ENCODE peak calls at places on chromosomes 16 and 17, in seven cellular contexts. L, P, O, I, M, R and J are unnamed samples.

GRCh38 chr16:21590287-21590686 is 9.1 kb upstream of the METTL9 start:
- DNase-seq in L (no peak), R (no peak), M (no peak), P (no peak), I (peak), O (no peak), J (no peak)

GRCh38 chr17:19370493-19370960 is 7.8 kb upstream of the MAPK7 start:
- DNase-seq in I (no peak), R (no peak), P (no peak), L (no peak), O (no peak), M (no peak), J (no peak)

GRCh38 chr16:53232826-53233529 is 178.2 kb downstream of the CHD9 start:
- DNase-seq in O (no peak), L (no peak), P (no peak), M (no peak), R (no peak), I (no peak), J (no peak)

GRCh38 chr17:13153036-13153435 is 135.2 kb upstream of the ELAC2 start:
- DNase-seq in O (no peak), R (no peak), M (no peak), P (no peak), I (no peak), L (no peak), J (no peak)

GRCh38 chr17:80034977-80035686 is 540 bp downstream of the TBC1D16 start:
- DNase-seq in L (no peak), P (no peak), I (no peak), R (no peak), O (no peak), M (no peak), J (peak)

GRCh38 chr17:19448341-19449268 is 37.6 kb downstream of the RNF112 start:
- DNase-seq in P (peak), I (no peak), M (no peak), L (peak), O (no peak), R (no peak), J (no peak)

GRCh38 chr17:13594762-13595697 is 6.7 kb downstream of the HS3ST3A1 start:
- DNase-seq in M (peak), O (peak), R (peak), P (peak), L (peak), I (peak), J (peak)

GRCh38 chr17:63809970-63810369 is 17.3 kb upstream of the PSMC5 start:
- DNase-seq in P (no peak), O (no peak), M (no peak), R (no peak), I (no peak), L (no peak), J (no peak)

GRCh38 chr17:6170349-6170748 is 100.2 kb downstream of the WSCD1 start:
- DNase-seq in O (no peak), I (no peak), P (no peak), L (no peak), R (no peak), M (no peak), J (no peak)

GRCh38 chr16:4507588-4508345 is 30.8 kb downstream of the CDIP1 start:
- DNase-seq in L (no peak), M (no peak), I (no peak), P (no peak), R (no peak), O (no peak), J (no peak)

GRCh38 chr17:11031787-11032186 is 193.9 kb upstream of the PIRT start:
- DNase-seq in I (no peak), M (no peak), R (peak), L (no peak), O (peak), P (no peak), J (peak)

GRCh38 chr16:72247821-72248253 is 75.9 kb upstream of the PMFBP1 start:
- DNase-seq in M (no peak), I (no peak), O (no peak), L (no peak), R (no peak), P (no peak), J (no peak)

GRCh38 chr17:69239611-69240010 is 11.0 kb upstream of the ABCA10 start:
- DNase-seq in I (no peak), R (no peak), L (no peak), P (no peak), M (no peak), O (no peak), J (no peak)

GRCh38 chr17:79944251-79944812 is 91.3 kb downstream of the TBC1D16 start:
- DNase-seq in I (no peak), R (no peak), M (no peak), O (no peak), L (no peak), P (peak), J (no peak)

GRCh38 chr17:45333702-45334092 is 16.9 kb upstream of the MAP3K14 start:
- DNase-seq in O (no peak), I (no peak), R (no peak), M (no peak), L (no peak), P (no peak), J (no peak)

GRCh38 chr16:83200005-83200779 is 573.4 kb downstream of the CDH13 start:
- DNase-seq in R (no peak), M (no peak), L (no peak), P (no peak), I (no peak), O (no peak), J (peak)

GRCh38 chr17:38451840-38452529 is 23.7 kb downstream of the ARHGAP23 start:
- DNase-seq in R (no peak), I (no peak), M (no peak), L (no peak), P (no peak), O (peak), J (peak)

GRCh38 chr17:6374761-6375312 is 60.1 kb downstream of the AIPL1 start:
- DNase-seq in M (peak), O (peak), R (peak), L (no peak), P (no peak), I (no peak), J (peak)

GRCh38 chr16:24516900-24517669 is 22.3 kb upstream of the RBBP6 start:
- DNase-seq in L (peak), I (peak), O (peak), M (peak), P (peak), R (peak), J (peak)

GRCh38 chr16:7405166-7405565 is 72.5 kb downstream of the RBFOX1 start:
- DNase-seq in O (no peak), L (no peak), R (no peak), P (peak), M (no peak), I (no peak), J (peak)

GRCh38 chr17:75635610-75636202 is 2.5 kb downstream of the SMIM5 start:
- DNase-seq in L (no peak), I (no peak), O (no peak), P (no peak), M (no peak), R (no peak), J (no peak)

GRCh38 chr16:2285731-2286191 is 17.8 kb upstream of the RNPS1 start:
- DNase-seq in O (no peak), I (no peak), M (no peak), L (no peak), P (no peak), R (no peak), J (no peak)

GRCh38 chr17:44314869-44315661 is 6.7 kb downstream of the RUNDC3A start:
- DNase-seq in M (no peak), O (peak), R (peak), P (peak), L (no peak), I (peak), J (peak)

GRCh38 chr16:48395375-48395774 is 10.2 kb upstream of the SIAH1 start:
- DNase-seq in I (no peak), P (no peak), R (no peak), M (no peak), O (no peak), L (no peak), J (no peak)

GRCh38 chr17:66900126-66901010 is 64.1 kb upstream of the CACNG4 start:
- DNase-seq in R (peak), I (no peak), L (no peak), P (peak), M (peak), O (peak), J (no peak)

GRCh38 chr17:35255316-35255715 is 12.4 kb downstream of the SLFN5 start:
- DNase-seq in I (no peak), L (no peak), R (no peak), O (no peak), P (no peak), M (no peak), J (no peak)

GRCh38 chr17:42675348-42675983 is 1.3 kb downstream of the PLEKHH3 start:
- DNase-seq in O (peak), P (peak), M (no peak), R (no peak), L (no peak), I (no peak), J (peak)

GRCh38 chr16:31354394-31355291 is at the start of gene ITGAX:
- DNase-seq in L (no peak), M (no peak), P (peak), R (peak), I (peak), O (peak), J (no peak)

GRCh38 chr16:81483970-81484595 is 39.5 kb downstream of the CMIP start:
- DNase-seq in M (no peak), L (no peak), R (no peak), I (no peak), P (no peak), O (no peak), J (peak)

GRCh38 chr17:55709440-55709839 is 13.2 kb downstream of the TMEM100 start:
- DNase-seq in O (no peak), P (no peak), R (no peak), L (no peak), M (no peak), I (no peak), J (no peak)

GRCh38 chr17:36197389-36197708 is 791 bp upstream of the CCL3L1 start:
- DNase-seq in R (no peak), P (no peak), M (no peak), I (no peak), O (no peak), L (no peak), J (no peak)

GRCh38 chr16:71499775-71500364 is 10.7 kb upstream of the ZNF19 start:
- DNase-seq in M (peak), R (peak), I (peak), O (peak), L (peak), P (peak), J (peak)

GRCh38 chr17:74785096-74785980 is 9.2 kb upstream of the NAT9 start:
- DNase-seq in O (no peak), R (no peak), M (no peak), I (no peak), P (no peak), L (no peak), J (no peak)

GRCh38 chr17:62950067-62950466 is 16.0 kb upstream of the TANC2 start:
- DNase-seq in I (no peak), O (no peak), L (no peak), M (no peak), R (no peak), P (no peak), J (no peak)

GRCh38 chr16:7351572-7351971 is 18.9 kb downstream of the RBFOX1 start:
- DNase-seq in L (no peak), M (no peak), R (no peak), O (no peak), I (no peak), P (no peak), J (no peak)

DNA sequence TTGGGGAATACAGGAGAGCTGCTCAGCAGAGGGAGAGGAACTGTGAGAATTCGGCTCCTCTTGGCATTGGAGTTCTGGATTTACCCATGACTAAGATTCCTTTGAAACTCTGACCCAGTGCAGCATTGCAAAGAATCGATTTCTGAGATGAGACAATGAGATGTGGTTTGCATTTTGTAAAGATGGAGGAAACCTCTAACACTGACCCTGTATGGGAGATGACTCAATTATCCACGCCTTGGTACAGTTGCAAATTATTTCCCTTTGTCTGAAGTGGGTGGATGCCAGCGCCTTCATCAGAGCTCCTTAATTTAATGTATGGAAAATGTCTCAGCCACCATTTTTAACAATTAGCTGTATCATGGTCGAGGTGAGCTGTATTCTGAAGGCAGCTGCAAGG is 53.4 kb downstream of the NUP93 start:
- DNase-seq in L (no peak), R (no peak), P (no peak), I (no peak), M (no peak), O (no peak), J (no peak)
- TF ChIP-seq REST in L (no peak), R (no peak), P (no peak), I (no peak), M (no peak), O (no peak), J (no peak)

GRCh38 chr17:29758255-29758654 is 135.5 kb upstream of the CORO6 start:
- DNase-seq in R (no peak), M (no peak), I (no peak), O (no peak), P (no peak), L (no peak), J (no peak)

GRCh38 chr17:29757788-29758187 is 135.1 kb upstream of the CORO6 start:
- DNase-seq in R (no peak), I (peak), M (no peak), L (no peak), P (no peak), O (no peak), J (no peak)

GRCh38 chr17:29763273-29763672 is 140.6 kb upstream of the CORO6 start:
- DNase-seq in R (no peak), I (no peak), O (no peak), L (no peak), M (no peak), P (no peak), J (no peak)

GRCh38 chr17:29760771-29761682 is 138.3 kb upstream of the CORO6 start:
- DNase-seq in L (no peak), R (peak), O (no peak), M (no peak), P (peak), I (peak), J (peak)

GRCh38 chr17:29760279-29760721 is 137.6 kb upstream of the CORO6 start:
- DNase-seq in O (no peak), M (no peak), R (peak), L (no peak), P (no peak), I (peak), J (peak)
- TF ChIP-seq REST in O (no peak), M (no peak), R (no peak), L (no peak), P (no peak), I (no peak), J (no peak)

GRCh38 chr17:40315678-40316570 is 6.9 kb downstream of the RARA start:
- DNase-seq in R (no peak), O (no peak), P (peak), I (peak), L (no peak), M (no peak), J (no peak)

GRCh38 chr17:40313660-40314556 is 4.9 kb downstream of the RARA start:
- DNase-seq in M (no peak), O (no peak), R (no peak), I (no peak), P (no peak), L (no peak), J (no peak)

GRCh38 chr17:40315206-40315605 is 6.2 kb downstream of the RARA start:
- DNase-seq in P (no peak), I (no peak), R (no peak), L (no peak), O (no peak), M (no peak), J (no peak)

GRCh38 chr17:40312893-40313659 is 4.1 kb downstream of the RARA start:
- DNase-seq in M (no peak), L (no peak), R (no peak), P (peak), O (no peak), I (no peak), J (no peak)

GRCh38 chr17:40314557-40314953 is 5.6 kb downstream of the RARA start:
- DNase-seq in M (peak), O (no peak), I (peak), R (peak), L (peak), P (peak), J (no peak)
- TF ChIP-seq REST in M (no peak), O (no peak), I (no peak), R (no peak), L (no peak), P (peak), J (no peak)

GRCh38 chr17:50129946-50130777 is at the start of gene SAMD14:
- DNase-seq in I (no peak), M (no peak), L (no peak), R (peak), O (peak), P (peak), J (peak)
- TF ChIP-seq REST in I (no peak), M (no peak), L (no peak), R (no peak), O (no peak), P (no peak), J (no peak)

GRCh38 chr16:29961127-29961478 is 776 bp upstream of the TMEM219 start:
- DNase-seq in M (no peak), P (no peak), L (no peak), R (no peak), O (no peak), I (no peak), J (no peak)

GRCh38 chr16:29959293-29959692 is 2.6 kb upstream of the TMEM219 start:
- DNase-seq in I (no peak), M (no peak), L (no peak), O (no peak), R (no peak), P (no peak), J (no peak)

GRCh38 chr16:29963021-29963743 is 1.3 kb downstream of the TMEM219 start:
- DNase-seq in I (no peak), O (no peak), L (no peak), R (no peak), P (no peak), M (no peak), J (no peak)

GRCh38 chr16:29961479-29962343 is at the start of gene TMEM219:
- DNase-seq in R (peak), I (peak), O (peak), M (peak), P (peak), L (peak), J (peak)

DNA sequence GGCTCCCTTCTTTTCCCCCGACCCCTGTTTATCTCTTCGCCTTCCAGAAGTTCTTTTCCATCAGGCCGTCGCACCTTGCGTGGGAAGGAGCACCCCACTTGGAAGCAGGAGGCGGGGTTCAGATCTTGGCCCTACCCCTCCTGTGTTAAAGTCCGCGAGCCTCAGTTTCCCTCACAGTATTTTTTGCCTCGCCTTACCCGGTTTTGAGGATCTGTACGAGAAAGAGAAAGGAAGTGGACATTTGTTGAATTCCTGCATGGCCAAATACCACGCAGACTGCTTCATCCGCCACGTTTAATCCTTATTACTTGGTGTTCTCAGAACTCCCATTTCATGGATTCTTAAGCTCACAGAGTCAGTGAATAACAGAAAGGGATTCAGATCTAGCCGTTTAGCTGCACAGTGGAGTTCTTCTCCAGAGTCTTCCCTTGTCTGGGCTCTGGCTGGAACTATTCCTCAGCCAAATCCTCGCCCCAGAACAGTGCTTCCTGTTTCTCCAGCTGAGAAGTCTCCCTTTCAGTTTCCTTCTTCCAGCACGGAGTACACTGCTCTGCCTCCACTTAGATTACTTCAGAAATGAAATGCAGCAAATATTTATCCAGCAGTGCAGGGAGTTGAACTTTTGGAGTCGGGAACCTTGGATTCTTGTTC is 590 bp downstream of the TMEM219 start:
- DNase-seq in O (peak), I (peak), R (no peak), L (no peak), M (no peak), P (no peak), J (no peak)
- TF ChIP-seq REST in O (no peak), I (no peak), R (no peak), L (no peak), M (no peak), P (no peak), J (no peak)

DNA sequence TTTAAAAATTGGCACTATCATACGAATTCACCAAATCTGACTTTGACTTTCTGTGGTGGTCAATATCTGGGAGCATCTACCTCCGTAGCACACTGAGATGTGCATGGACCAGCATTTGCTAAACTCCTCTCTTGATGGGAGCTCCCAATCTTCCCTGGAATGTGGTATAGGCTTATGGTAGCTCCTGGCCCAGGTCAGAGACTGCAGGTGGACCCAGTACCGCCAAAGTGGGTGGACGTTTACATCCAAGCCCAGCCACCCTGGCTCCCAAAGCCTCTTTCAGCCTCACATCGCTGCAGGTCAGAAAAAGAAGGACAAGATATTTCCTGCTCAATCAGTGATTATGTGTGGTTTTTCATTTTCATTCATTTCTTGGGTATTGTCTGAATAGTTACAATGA is 43.1 kb upstream of the NKD1 start:
- DNase-seq in I (no peak), O (no peak), R (no peak), M (no peak), L (no peak), P (no peak), J (no peak)
- TF ChIP-seq REST in I (no peak), O (no peak), R (no peak), M (no peak), L (no peak), P (no peak), J (no peak)

DNA sequence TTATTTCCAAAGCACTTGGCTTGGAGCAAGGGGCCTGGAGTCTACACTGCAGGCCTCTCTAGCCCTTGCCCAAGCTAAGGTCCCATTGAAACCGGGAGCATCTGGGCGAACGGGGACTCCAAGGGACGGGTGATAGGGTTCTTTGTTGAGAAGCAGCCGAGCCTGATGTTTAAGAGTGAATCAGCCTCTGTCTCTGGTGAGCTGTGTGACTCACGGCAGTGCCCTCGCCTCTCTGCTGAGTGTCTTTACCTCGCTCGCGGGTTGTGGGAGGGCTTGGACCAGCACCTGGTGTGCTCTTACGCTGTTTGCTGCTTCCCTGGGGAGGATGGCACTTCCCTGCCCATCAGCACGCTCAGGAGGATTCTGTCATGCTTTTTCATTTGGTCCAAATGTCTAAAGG is 1.3 kb downstream of the HGS start:
- DNase-seq in O (no peak), I (no peak), P (peak), L (no peak), M (no peak), R (peak), J (no peak)
- TF ChIP-seq REST in O (no peak), I (no peak), P (no peak), L (no peak), M (no peak), R (no peak), J (no peak)